ENCODE peak calls at places on chromosomes 4 and X, in seven cellular contexts. B, D, P, K, M, A and R are unnamed samples.

GRCh38 chr4:26132858-26133257 is 188.0 kb upstream of the RBPJ start:
- DNase-seq in B (no peak), D (no peak), P (no peak), K (no peak), M (no peak), A (no peak), R (no peak)

GRCh38 chr4:149371021-149371420 is 444.6 kb downstream of the IQCM start:
- DNase-seq in B (no peak), D (no peak), P (peak), K (peak), M (peak), A (peak), R (peak)

GRCh38 chrX:40474205-40474626 is 106.6 kb upstream of the ATP6AP2 start:
- DNase-seq in B (no peak), D (peak), P (peak), K (no peak), M (no peak), A (no peak), R (no peak)

GRCh38 chr4:55553442-55553841 is 6.7 kb upstream of the CLOCK start:
- DNase-seq in B (no peak), D (peak), P (no peak), K (no peak), M (no peak), A (no peak), R (peak)

GRCh38 chr4:130296448-130296847 is 1200.5 kb downstream of the C4orf33 start:
- DNase-seq in B (no peak), D (no peak), P (no peak), K (no peak), M (no peak), A (no peak), R (no peak)

GRCh38 chr4:130722370-130722769 is 1626.4 kb downstream of the C4orf33 start:
- DNase-seq in B (no peak), D (no peak), P (no peak), K (no peak), M (peak), A (no peak), R (no peak)

GRCh38 chr4:102445213-102445612 is 55.9 kb upstream of the NFKB1 start:
- DNase-seq in B (no peak), D (no peak), P (no peak), K (no peak), M (no peak), A (no peak), R (no peak)

GRCh38 chrX:7987160-7987992 is 60.2 kb upstream of the PNPLA4 start:
- DNase-seq in B (no peak), D (no peak), P (no peak), K (no peak), M (no peak), A (no peak), R (no peak)

GRCh38 chr4:102317459-102317858 is 27.8 kb downstream of the SLC39A8 start:
- DNase-seq in B (no peak), D (no peak), P (no peak), K (no peak), M (no peak), A (no peak), R (no peak)

GRCh38 chrX:83416273-83416672 is 91.8 kb upstream of the POU3F4 start:
- DNase-seq in B (no peak), D (no peak), P (no peak), K (no peak), M (peak), A (no peak), R (no peak)

GRCh38 chr4:88054909-88055308 is 47.5 kb downstream of the PKD2 start:
- DNase-seq in B (no peak), D (peak), P (peak), K (peak), M (peak), A (no peak), R (peak)

GRCh38 chr4:175511861-175512260 is 300.2 kb downstream of the GPM6A start:
- DNase-seq in B (no peak), D (no peak), P (no peak), K (no peak), M (no peak), A (no peak), R (no peak)